ENCODE peak calls at places on chromosomes 5 and 9, in seven cellular contexts. C, R, S, P, W, A and O are unnamed samples. For H3K4me1, the result is how much of the 10 kb centered on the place peaks cover.

GRCh38 chr9:110835859-110836271 is 167.3 kb downstream of the MUSK start:
- DNase-seq in C (no peak), R (no peak), S (no peak), P (no peak), W (no peak), A (no peak), O (peak)

GRCh38 chr5:124040799-124041198 is 528.8 kb downstream of the CSNK1G3 start:
- DNase-seq in C (no peak), R (no peak), S (peak), P (no peak), W (no peak), A (no peak), O (no peak)

GRCh38 chr5:40674661-40675235 is 5.0 kb upstream of the PTGER4 start:
- DNase-seq in C (no peak), R (no peak), S (no peak), P (no peak), W (no peak), A (no peak), O (no peak)

GRCh38 chr5:108148715-108149139 is 233.2 kb downstream of the FBXL17 start:
- DNase-seq in C (no peak), R (peak), S (no peak), P (peak), W (no peak), A (no peak), O (peak)

GRCh38 chr5:7878381-7878873 is 9.5 kb downstream of the MTRR start:
- DNase-seq in C (no peak), R (no peak), S (no peak), P (peak), W (no peak), A (no peak), O (peak)

GRCh38 chr9:682633-683508 is 158.6 kb upstream of the DMRT1 start:
- DNase-seq in C (no peak), R (no peak), S (no peak), P (no peak), W (no peak), A (no peak), O (peak)

GRCh38 chr9:70130266-70130665 is 86.6 kb downstream of the MAMDC2 start:
- DNase-seq in C (no peak), R (no peak), S (no peak), P (no peak), W (no peak), A (no peak), O (no peak)

GRCh38 chr5:137218471-137218870 is 280.7 kb downstream of the SPOCK1 start:
- DNase-seq in C (no peak), R (no peak), S (no peak), P (no peak), W (no peak), A (no peak), O (peak)

GRCh38 chr5:142926549-142926948 is 156.4 kb downstream of the ARHGAP26 start:
- DNase-seq in C (no peak), R (no peak), S (no peak), P (no peak), W (no peak), A (no peak), O (no peak)

GRCh38 chr5:12023614-12024241 is 119.5 kb upstream of the CTNND2 start:
- DNase-seq in C (no peak), R (peak), S (no peak), P (peak), W (no peak), A (no peak), O (peak)

GRCh38 chr5:125117556-125117955 is 371.1 kb upstream of the ZNF608 start:
- DNase-seq in C (no peak), R (no peak), S (no peak), P (no peak), W (peak), A (no peak), O (no peak)

GRCh38 chr5:180596115-180596667 is 4.9 kb upstream of the SCGB3A1 start:
- DNase-seq in C (no peak), R (no peak), S (no peak), P (no peak), W (no peak), A (no peak), O (no peak)

GRCh38 chr5:125198270-125198974 is 452.0 kb upstream of the ZNF608 start:
- DNase-seq in C (no peak), R (peak), S (peak), P (peak), W (peak), A (peak), O (peak)

GRCh38 chr9:98860871-98861293 is 53.4 kb downstream of the GALNT12 start:
- DNase-seq in C (no peak), R (no peak), S (peak), P (no peak), W (peak), A (peak), O (peak)

GRCh38 chr5:150377964-150378694 is 20.6 kb downstream of the TCOF1 start:
- DNase-seq in C (no peak), R (no peak), S (no peak), P (no peak), W (no peak), A (no peak), O (peak)

GRCh38 chr9:131999692-132000551 is 79.7 kb downstream of the MED27 start:
- DNase-seq in C (no peak), R (no peak), S (no peak), P (no peak), W (no peak), A (no peak), O (peak)

GRCh38 chr5:80998590-80998979 is 38.4 kb downstream of the RASGRF2 start:
- DNase-seq in C (no peak), R (no peak), S (no peak), P (no peak), W (no peak), A (no peak), O (no peak)

GRCh38 chr9:111853450-111853827 is 43.2 kb upstream of the UGCG start:
- DNase-seq in C (no peak), R (no peak), S (no peak), P (no peak), W (no peak), A (no peak), O (no peak)

GRCh38 chr9:107648153-107648716 is 158.7 kb upstream of the KLF4 start:
- DNase-seq in C (no peak), R (no peak), S (no peak), P (peak), W (no peak), A (no peak), O (peak)

GRCh38 chr5:14425581-14425980 is 156.0 kb upstream of the OTULINL start:
- DNase-seq in C (no peak), R (no peak), S (no peak), P (no peak), W (no peak), A (no peak), O (no peak)

GRCh38 chr5:124583469-124584350 is 162.7 kb downstream of the ZNF608 start:
- DNase-seq in C (no peak), R (peak), S (no peak), P (peak), W (no peak), A (no peak), O (peak)

GRCh38 chr5:150017606-150018005 is 17.1 kb downstream of the HMGXB3 start:
- DNase-seq in C (no peak), R (no peak), S (no peak), P (no peak), W (no peak), A (no peak), O (no peak)

GRCh38 chr5:149486726-149487635 is 64.3 kb downstream of the CSNK1A1 start:
- DNase-seq in C (no peak), R (no peak), S (no peak), P (no peak), W (no peak), A (no peak), O (peak)

GRCh38 chr5:97192580-97193421 is 9.8 kb upstream of the RIOK2 start:
- DNase-seq in C (no peak), R (peak), S (no peak), P (peak), W (peak), A (no peak), O (no peak)

DNA sequence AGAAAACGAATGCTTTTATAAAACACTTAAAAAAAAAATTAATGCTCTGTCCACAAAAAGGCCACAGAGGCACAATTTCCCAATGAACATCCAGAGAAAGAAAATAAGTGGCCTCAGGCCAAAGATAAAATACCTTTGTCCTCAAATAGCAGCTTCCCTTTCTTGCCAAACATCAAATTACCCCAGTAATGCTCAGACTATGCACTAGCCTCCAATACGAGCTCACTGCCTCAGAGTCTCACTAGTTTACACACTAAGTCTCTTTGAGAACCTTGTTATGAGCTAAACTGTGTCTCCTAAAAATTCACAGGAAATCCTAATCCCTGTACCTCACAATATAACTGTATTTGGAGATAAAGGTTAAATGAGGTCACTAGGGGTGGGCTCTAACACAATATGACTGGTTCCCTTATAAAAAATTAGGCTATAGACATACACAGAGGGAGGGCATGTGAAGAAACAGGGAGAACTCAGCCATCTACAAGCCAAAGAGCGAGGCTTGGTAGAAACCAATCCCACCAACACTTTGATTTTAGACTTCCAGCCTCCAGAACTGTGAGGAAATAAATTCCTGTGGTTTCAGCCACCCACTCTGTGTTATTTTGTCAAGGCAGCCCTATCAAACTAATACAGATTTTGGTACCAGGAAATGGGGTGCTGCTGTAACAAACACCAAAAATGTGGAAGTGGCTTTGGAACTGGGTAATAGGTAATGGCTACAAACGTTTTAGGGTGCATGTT is 4.4 kb downstream of the MPDZ start:
- DNase-seq in C (no peak), R (no peak), S (no peak), P (peak), W (no peak), A (no peak), O (peak)
- H3K4me1 ChIP-seq in C (under half), R (under half), S (half or more), P (under half), W (under half), A (under half), O (under half)

DNA sequence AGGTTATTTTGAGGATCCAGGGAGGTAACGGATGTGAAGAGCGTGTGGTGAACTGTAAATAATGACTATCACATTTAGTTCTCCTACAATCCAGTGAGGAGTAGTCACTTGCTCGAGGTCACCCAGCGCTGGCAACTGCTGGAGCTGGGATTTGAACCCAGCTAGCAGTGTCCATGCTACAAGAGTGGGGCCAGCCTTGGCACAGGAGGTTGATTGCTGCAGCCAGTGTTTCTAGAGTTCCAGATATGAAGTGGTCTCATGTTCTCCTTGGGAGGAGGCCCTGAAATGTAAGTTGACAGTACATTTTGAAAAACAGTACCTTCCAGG is 765 bp downstream of the CCDC107 start:
- DNase-seq in C (no peak), R (no peak), S (no peak), P (peak), W (peak), A (no peak), O (peak)
- H3K4me1 ChIP-seq in C (under half), R (half or more), S (under half), P (under half), W (under half), A (under half), O (under half)

DNA sequence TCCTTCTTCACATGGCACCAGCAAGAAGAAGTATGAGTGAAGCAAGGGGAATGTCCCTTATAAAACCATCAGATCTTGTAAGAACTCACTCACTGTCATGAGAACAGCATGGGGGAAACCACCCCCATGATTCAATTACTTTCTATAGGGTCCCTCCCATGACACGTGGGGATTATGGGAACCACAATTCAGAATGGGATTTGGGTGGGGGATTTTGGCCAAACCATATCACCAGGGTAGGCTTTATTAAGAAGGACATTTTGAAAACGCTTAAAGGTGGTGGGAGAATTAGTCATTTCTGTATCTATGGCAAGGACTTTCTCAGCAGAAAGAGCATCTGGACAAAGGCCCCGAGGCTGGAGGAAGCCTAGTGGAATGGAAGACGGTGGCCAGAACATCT is 100.2 kb upstream of the ADAMTS16 start:
- DNase-seq in C (no peak), R (no peak), S (no peak), P (no peak), W (no peak), A (no peak), O (no peak)
- H3K4me1 ChIP-seq in C (under half), R (under half), S (under half), P (under half), W (under half), A (under half), O (under half)

DNA sequence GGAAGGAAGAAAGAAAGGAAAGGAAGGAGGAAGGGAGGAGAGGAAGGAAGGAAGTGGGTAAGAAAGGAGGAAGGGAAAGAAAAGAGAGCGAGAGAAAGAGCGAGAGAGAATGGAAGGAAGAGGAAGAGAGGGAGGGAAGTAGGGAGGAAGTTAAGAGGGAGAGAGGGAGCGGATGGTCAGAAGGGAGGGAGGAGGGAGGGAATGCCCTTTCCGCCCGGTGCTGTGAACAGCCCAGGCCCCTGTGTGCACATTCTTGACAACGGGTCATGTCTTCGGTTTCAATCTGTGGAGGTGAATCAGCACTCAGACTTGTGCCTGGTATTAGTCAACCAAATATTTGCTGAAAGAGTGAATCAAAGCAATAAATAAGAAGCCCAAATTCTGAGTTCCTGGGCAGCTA is 39.2 kb downstream of the PRUNE2 start:
- DNase-seq in C (no peak), R (no peak), S (no peak), P (no peak), W (no peak), A (peak), O (peak)
- H3K4me1 ChIP-seq in C (under half), R (under half), S (under half), P (under half), W (under half), A (half or more), O (half or more)

GRCh38 chr9:121822093-121823085 is 171.0 kb downstream of the DAB2IP start:
- DNase-seq in C (peak), R (peak), S (no peak), P (no peak), W (no peak), A (no peak), O (no peak)

GRCh38 chr9:121820286-121821005 is 169.0 kb downstream of the DAB2IP start:
- DNase-seq in C (peak), R (no peak), S (no peak), P (no peak), W (no peak), A (no peak), O (no peak)

GRCh38 chr9:121819511-121820231 is 168.2 kb downstream of the DAB2IP start:
- DNase-seq in C (no peak), R (peak), S (no peak), P (peak), W (no peak), A (no peak), O (peak)

GRCh38 chr9:121823451-121824169 is 172.2 kb downstream of the DAB2IP start:
- DNase-seq in C (no peak), R (no peak), S (no peak), P (no peak), W (no peak), A (no peak), O (no peak)

GRCh38 chr9:121821326-121821725 is 169.9 kb downstream of the DAB2IP start:
- DNase-seq in C (no peak), R (no peak), S (no peak), P (no peak), W (no peak), A (no peak), O (no peak)
- H3K4me1 ChIP-seq in C (under half), R (under half), S (under half), P (under half), W (under half), A (under half), O (under half)

DNA sequence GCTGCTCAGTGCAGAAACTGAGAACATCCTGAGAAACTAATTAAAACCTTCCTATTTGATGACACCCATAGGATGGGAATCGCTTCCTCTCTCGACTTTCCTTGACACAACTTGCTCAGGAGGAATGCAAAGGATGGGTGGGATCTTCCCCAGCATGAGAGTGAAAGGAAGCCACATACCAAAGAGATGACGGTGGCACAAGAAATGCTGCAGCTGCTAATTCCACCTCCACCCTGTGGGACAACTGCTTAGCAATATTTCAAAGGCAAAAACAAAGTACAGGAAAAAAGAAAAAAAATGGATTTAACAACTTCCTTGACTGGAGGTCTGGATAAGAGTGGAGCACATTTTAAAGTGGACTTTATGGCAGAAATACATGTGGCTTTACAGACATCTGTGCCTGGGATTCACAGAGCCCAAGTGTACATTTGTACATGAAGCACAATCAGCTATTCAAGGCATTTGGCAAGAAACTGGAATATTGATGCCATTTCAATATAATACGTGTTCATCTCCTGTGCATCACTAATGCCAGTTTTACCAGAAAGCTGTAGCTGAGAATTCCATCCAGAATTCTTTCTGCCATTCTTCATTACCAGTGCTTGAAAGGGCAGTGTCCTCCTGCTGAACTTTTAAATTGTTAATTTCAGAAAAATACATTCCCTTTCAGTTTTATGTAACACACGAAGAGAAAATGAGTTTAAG is 359.2 kb upstream of the ACTBL2 start:
- DNase-seq in C (no peak), R (no peak), S (no peak), P (peak), W (no peak), A (no peak), O (peak)
- H3K4me1 ChIP-seq in C (under half), R (under half), S (under half), P (under half), W (under half), A (under half), O (under half)

DNA sequence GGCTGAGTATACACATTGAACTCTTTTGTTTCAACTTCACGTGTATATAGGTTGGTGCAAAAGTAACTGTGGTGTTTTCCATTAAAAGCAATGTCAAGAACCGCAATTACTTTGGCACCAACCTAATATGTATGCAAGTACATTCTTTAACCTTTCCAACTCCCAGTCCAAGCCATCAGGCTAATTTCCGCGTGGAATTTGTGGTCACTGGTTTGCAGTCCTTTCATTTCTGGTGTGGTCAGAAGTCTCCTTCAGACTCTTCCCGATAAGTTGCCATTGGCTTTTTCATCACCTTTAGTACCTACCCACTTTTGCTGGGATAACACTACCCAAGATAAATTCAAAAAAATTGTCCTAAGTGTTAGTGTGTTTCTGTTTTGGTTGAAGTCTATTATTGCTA is 84.0 kb downstream of the RGS3 start:
- DNase-seq in C (no peak), R (no peak), S (no peak), P (no peak), W (no peak), A (no peak), O (no peak)
- H3K4me1 ChIP-seq in C (under half), R (under half), S (half or more), P (under half), W (under half), A (under half), O (under half)

GRCh38 chr5:119365847-119366536 is 10.2 kb downstream of the TNFAIP8 start:
- DNase-seq in C (no peak), R (no peak), S (no peak), P (no peak), W (no peak), A (no peak), O (no peak)

GRCh38 chr5:119363936-119364335 is 8.1 kb downstream of the TNFAIP8 start:
- DNase-seq in C (no peak), R (no peak), S (no peak), P (no peak), W (no peak), A (no peak), O (no peak)

GRCh38 chr5:119368238-119368630 is 12.4 kb downstream of the TNFAIP8 start:
- DNase-seq in C (no peak), R (peak), S (no peak), P (no peak), W (no peak), A (no peak), O (no peak)

GRCh38 chr5:119367502-119368237 is 11.9 kb downstream of the TNFAIP8 start:
- DNase-seq in C (no peak), R (no peak), S (no peak), P (no peak), W (no peak), A (no peak), O (peak)

DNA sequence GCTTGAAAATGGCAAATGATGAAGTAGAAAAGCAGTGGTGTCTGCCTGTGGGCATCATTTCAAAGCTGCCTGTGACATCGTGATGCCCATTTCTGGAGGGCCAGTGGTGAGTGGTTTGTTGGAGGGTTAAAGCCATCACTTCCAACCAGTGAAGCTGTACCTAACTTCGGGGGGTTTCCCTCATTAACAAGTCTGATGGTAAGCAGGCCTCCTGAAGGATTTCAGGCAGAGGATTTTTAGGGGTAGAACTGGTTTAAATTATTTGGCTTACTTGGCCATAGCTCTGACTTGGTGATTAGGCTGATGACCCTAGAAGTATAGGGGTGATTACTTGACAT is 10.7 kb downstream of the TNFAIP8 start:
- DNase-seq in C (no peak), R (no peak), S (no peak), P (no peak), W (no peak), A (no peak), O (no peak)
- H3K4me1 ChIP-seq in C (under half), R (under half), S (under half), P (under half), W (under half), A (half or more), O (half or more)